ENCODE peak calls at places on chromosomes 13 and 19, in six cellular contexts. One of them, this sample, is unnamed. For H3K9me3 and H3K27me3, the result is how much of the 10 kb centered on the place peaks cover.

GRCh38 chr13:65292488-65292901 is 1937.6 kb downstream of the PCDH9 start:
- DNase-seq in uterus: no peak
- DNase-seq in hepatocyte: peak
- DNase-seq in K562: no peak
- DNase-seq in HepG2: no peak
- DNase-seq in fibroblast of lung: peak
- DNase-seq in this sample: no peak

GRCh38 chr13:23699271-23699670 is 129.1 kb downstream of the TNFRSF19 start:
- DNase-seq in fibroblast of lung: no peak
- DNase-seq in hepatocyte: no peak
- DNase-seq in HepG2: no peak
- DNase-seq in K562: no peak
- DNase-seq in uterus: no peak
- DNase-seq in this sample: no peak

GRCh38 chr13:44172411-44172810 is 201.2 kb upstream of the SERP2 start:
- DNase-seq in HepG2: no peak
- DNase-seq in hepatocyte: no peak
- DNase-seq in uterus: no peak
- DNase-seq in K562: no peak
- DNase-seq in fibroblast of lung: no peak
- DNase-seq in this sample: no peak

GRCh38 chr13:73542446-73542845 is 483.6 kb downstream of the KLF5 start:
- DNase-seq in uterus: no peak
- DNase-seq in hepatocyte: no peak
- DNase-seq in K562: no peak
- DNase-seq in HepG2: no peak
- DNase-seq in fibroblast of lung: no peak
- DNase-seq in this sample: no peak

GRCh38 chr13:112510002-112510780 is 77.8 kb downstream of the TUBGCP3 start:
- DNase-seq in HepG2: peak
- DNase-seq in hepatocyte: peak
- DNase-seq in K562: peak
- DNase-seq in uterus: no peak
- DNase-seq in fibroblast of lung: peak
- DNase-seq in this sample: peak

GRCh38 chr19:18167975-18168645 is 5.5 kb upstream of the IFI30 start:
- DNase-seq in K562: peak
- DNase-seq in uterus: no peak
- DNase-seq in fibroblast of lung: no peak
- DNase-seq in HepG2: no peak
- DNase-seq in hepatocyte: peak
- DNase-seq in this sample: no peak

GRCh38 chr19:19171821-19172532 is 1.9 kb upstream of the MEF2B start:
- DNase-seq in HepG2: peak
- DNase-seq in fibroblast of lung: peak
- DNase-seq in uterus: no peak
- DNase-seq in hepatocyte: peak
- DNase-seq in K562: peak
- DNase-seq in this sample: no peak

GRCh38 chr13:107574517-107575215 is 640.7 kb downstream of the LIG4 start:
- DNase-seq in hepatocyte: no peak
- DNase-seq in uterus: no peak
- DNase-seq in fibroblast of lung: peak
- DNase-seq in HepG2: no peak
- DNase-seq in K562: no peak
- DNase-seq in this sample: no peak

GRCh38 chr13:40146063-40146462 is 490.6 kb downstream of the COG6 start:
- DNase-seq in fibroblast of lung: no peak
- DNase-seq in K562: no peak
- DNase-seq in HepG2: no peak
- DNase-seq in hepatocyte: no peak
- DNase-seq in uterus: no peak
- DNase-seq in this sample: no peak

GRCh38 chr19:38656171-38656981 is 8.9 kb downstream of the ACTN4 start:
- DNase-seq in K562: no peak
- DNase-seq in hepatocyte: no peak
- DNase-seq in fibroblast of lung: peak
- DNase-seq in HepG2: peak
- DNase-seq in uterus: no peak
- DNase-seq in this sample: no peak

GRCh38 chr19:3034194-3034844 is 5.2 kb upstream of the TLE2 start:
- DNase-seq in HepG2: no peak
- DNase-seq in hepatocyte: peak
- DNase-seq in uterus: no peak
- DNase-seq in fibroblast of lung: peak
- DNase-seq in K562: peak
- DNase-seq in this sample: no peak

GRCh38 chr13:98508280-98509074 is 68.4 kb downstream of the STK24 start:
- DNase-seq in HepG2: peak
- DNase-seq in hepatocyte: no peak
- DNase-seq in uterus: no peak
- DNase-seq in fibroblast of lung: peak
- DNase-seq in K562: no peak
- DNase-seq in this sample: no peak

GRCh38 chr19:30696514-30696913 is 324.3 kb downstream of the ZNF536 start:
- DNase-seq in hepatocyte: peak
- DNase-seq in K562: peak
- DNase-seq in HepG2: no peak
- DNase-seq in uterus: no peak
- DNase-seq in fibroblast of lung: no peak
- DNase-seq in this sample: peak

GRCh38 chr13:47175172-47175806 is 278.4 kb upstream of the HTR2A start:
- DNase-seq in uterus: no peak
- DNase-seq in fibroblast of lung: peak
- DNase-seq in hepatocyte: no peak
- DNase-seq in K562: no peak
- DNase-seq in HepG2: no peak
- DNase-seq in this sample: no peak

GRCh38 chr19:57949702-57950101 is 2.2 kb upstream of the ZNF256 start:
- DNase-seq in fibroblast of lung: no peak
- DNase-seq in uterus: no peak
- DNase-seq in hepatocyte: no peak
- DNase-seq in HepG2: no peak
- DNase-seq in K562: no peak
- DNase-seq in this sample: no peak

GRCh38 chr19:57949296-57949695 is 1.8 kb upstream of the ZNF256 start:
- DNase-seq in fibroblast of lung: no peak
- DNase-seq in uterus: no peak
- DNase-seq in hepatocyte: no peak
- DNase-seq in K562: no peak
- DNase-seq in HepG2: no peak
- DNase-seq in this sample: no peak

GRCh38 chr19:57954996-57955395 is 7.5 kb upstream of the ZNF256 start:
- DNase-seq in fibroblast of lung: no peak
- DNase-seq in hepatocyte: no peak
- DNase-seq in HepG2: no peak
- DNase-seq in K562: no peak
- DNase-seq in uterus: no peak
- DNase-seq in this sample: no peak
- H3K9me3 ChIP-seq in fibroblast of lung: under half
- H3K9me3 ChIP-seq in hepatocyte: under half
- H3K9me3 ChIP-seq in HepG2: half or more
- H3K9me3 ChIP-seq in K562: under half
- H3K9me3 ChIP-seq in uterus: under half
- H3K9me3 ChIP-seq in this sample: under half

GRCh38 chr19:5113101-5113557 is 144.2 kb downstream of the KDM4B start:
- DNase-seq in uterus: no peak
- DNase-seq in HepG2: no peak
- DNase-seq in hepatocyte: no peak
- DNase-seq in K562: no peak
- DNase-seq in fibroblast of lung: peak
- DNase-seq in this sample: no peak
- H3K27me3 ChIP-seq in uterus: under half
- H3K27me3 ChIP-seq in HepG2: under half
- H3K27me3 ChIP-seq in hepatocyte: under half
- H3K27me3 ChIP-seq in K562: under half
- H3K27me3 ChIP-seq in fibroblast of lung: under half
- H3K27me3 ChIP-seq in this sample: under half

DNA sequence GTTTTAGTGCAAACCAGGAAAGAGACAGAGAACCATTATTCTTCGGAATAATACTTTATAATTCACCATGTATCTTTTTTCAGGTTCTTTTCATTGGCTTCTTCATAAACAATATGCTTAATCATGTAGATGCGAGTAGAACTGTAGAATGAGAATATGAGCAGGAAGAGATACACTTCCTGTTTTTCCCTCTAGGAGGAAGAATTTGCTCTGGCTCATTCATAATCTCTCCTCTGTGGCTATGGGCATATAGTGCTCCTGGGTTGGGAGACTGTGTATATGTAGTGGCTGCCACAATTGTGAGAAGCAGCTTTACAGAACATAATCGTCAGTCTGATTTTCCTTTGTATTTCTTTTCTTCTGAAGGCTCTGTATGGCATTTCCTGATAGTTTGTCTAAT is 2.8 kb upstream of the DCLK1 start:
- DNase-seq in HepG2: no peak
- DNase-seq in uterus: no peak
- DNase-seq in hepatocyte: no peak
- DNase-seq in K562: no peak
- DNase-seq in fibroblast of lung: no peak
- DNase-seq in this sample: no peak
- TF ChIP-seq CTCF in HepG2: no peak
- TF ChIP-seq CTCF in uterus: no peak
- TF ChIP-seq CTCF in hepatocyte: no peak
- TF ChIP-seq CTCF in K562: no peak
- TF ChIP-seq CTCF in fibroblast of lung: no peak
- TF ChIP-seq CTCF in this sample: no peak

GRCh38 chr13:113960276-113960948 is 13.5 kb downstream of the C13orf46 start:
- DNase-seq in HepG2: no peak
- DNase-seq in uterus: no peak
- DNase-seq in K562: no peak
- DNase-seq in fibroblast of lung: no peak
- DNase-seq in hepatocyte: no peak
- DNase-seq in this sample: no peak

GRCh38 chr13:113958373-113958772 is 15.5 kb downstream of the C13orf46 start:
- DNase-seq in uterus: no peak
- DNase-seq in HepG2: no peak
- DNase-seq in fibroblast of lung: no peak
- DNase-seq in hepatocyte: no peak
- DNase-seq in K562: no peak
- DNase-seq in this sample: no peak

GRCh38 chr13:113962386-113962785 is 11.5 kb downstream of the C13orf46 start:
- DNase-seq in K562: no peak
- DNase-seq in HepG2: no peak
- DNase-seq in hepatocyte: no peak
- DNase-seq in uterus: no peak
- DNase-seq in fibroblast of lung: no peak
- DNase-seq in this sample: no peak

GRCh38 chr13:113956571-113956970 is 17.3 kb downstream of the C13orf46 start:
- DNase-seq in hepatocyte: no peak
- DNase-seq in fibroblast of lung: no peak
- DNase-seq in K562: no peak
- DNase-seq in HepG2: no peak
- DNase-seq in uterus: no peak
- DNase-seq in this sample: no peak

GRCh38 chr13:113959198-113959597 is 14.7 kb downstream of the C13orf46 start:
- DNase-seq in K562: peak
- DNase-seq in HepG2: no peak
- DNase-seq in hepatocyte: no peak
- DNase-seq in uterus: no peak
- DNase-seq in fibroblast of lung: no peak
- DNase-seq in this sample: no peak
- H3K9me3 ChIP-seq in K562: under half
- H3K9me3 ChIP-seq in HepG2: under half
- H3K9me3 ChIP-seq in hepatocyte: under half
- H3K9me3 ChIP-seq in uterus: under half
- H3K9me3 ChIP-seq in fibroblast of lung: under half
- H3K9me3 ChIP-seq in this sample: under half

GRCh38 chr19:12840091-12841079 is 2.1 kb downstream of the MAST1 start:
- DNase-seq in K562: peak
- DNase-seq in uterus: no peak
- DNase-seq in fibroblast of lung: peak
- DNase-seq in HepG2: no peak
- DNase-seq in hepatocyte: peak
- DNase-seq in this sample: peak
- H3K27me3 ChIP-seq in K562: under half
- H3K27me3 ChIP-seq in uterus: half or more
- H3K27me3 ChIP-seq in fibroblast of lung: half or more
- H3K27me3 ChIP-seq in HepG2: under half
- H3K27me3 ChIP-seq in hepatocyte: half or more
- H3K27me3 ChIP-seq in this sample: under half

DNA sequence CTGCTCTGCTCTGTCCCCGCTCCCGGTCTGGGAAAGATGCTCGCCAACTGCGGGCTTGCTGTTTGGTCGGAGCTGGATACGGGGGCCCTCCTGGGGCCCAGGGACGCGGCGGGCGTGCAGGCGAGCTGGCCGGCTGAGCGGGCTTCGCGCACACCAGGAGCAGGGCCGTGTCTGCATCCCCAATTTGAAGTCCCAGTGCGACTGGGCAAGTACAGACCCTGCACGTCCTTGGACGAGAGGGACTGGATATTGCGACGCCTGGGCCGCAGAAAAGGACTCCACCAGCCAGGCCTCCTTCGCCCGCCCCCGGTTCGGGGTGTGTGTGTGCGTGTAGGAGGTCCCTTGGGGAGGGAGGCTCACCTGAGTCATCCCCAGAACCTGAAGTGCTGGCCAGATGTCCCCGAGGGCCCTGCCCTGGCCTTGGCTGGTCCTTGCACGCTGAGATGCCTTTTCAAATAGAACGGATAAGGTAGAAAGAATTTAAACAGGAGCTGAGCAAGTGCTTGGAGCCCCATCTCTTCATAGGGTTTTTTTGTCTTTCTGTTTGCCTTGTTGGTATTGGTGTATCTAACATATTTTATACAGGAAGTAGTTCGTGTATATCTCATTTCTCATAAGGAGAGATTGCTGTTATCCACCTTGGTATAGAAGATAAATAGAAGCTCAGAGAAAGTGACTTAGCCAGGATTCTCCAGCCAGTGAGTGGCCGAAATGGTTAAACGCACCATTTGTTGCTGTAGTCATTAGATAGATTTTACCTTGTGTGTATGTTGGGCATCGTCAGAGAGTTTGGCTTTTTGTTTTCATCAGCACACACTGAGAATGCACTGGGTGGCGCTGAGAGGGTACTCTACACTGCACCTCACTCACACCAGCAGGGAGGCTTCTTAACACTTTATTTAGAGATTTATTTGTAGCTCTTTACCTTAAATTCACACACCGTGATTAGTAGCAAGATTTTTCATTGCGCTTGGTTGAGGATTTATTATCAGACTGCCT is 1.1 kb downstream of the NAXD start:
- DNase-seq in K562: peak
- DNase-seq in fibroblast of lung: peak
- DNase-seq in hepatocyte: peak
- DNase-seq in uterus: no peak
- DNase-seq in HepG2: peak
- DNase-seq in this sample: peak
- TF ChIP-seq CTCF in K562: peak
- TF ChIP-seq CTCF in fibroblast of lung: no peak
- TF ChIP-seq CTCF in hepatocyte: peak
- TF ChIP-seq CTCF in uterus: no peak
- TF ChIP-seq CTCF in HepG2: peak
- TF ChIP-seq CTCF in this sample: no peak

DNA sequence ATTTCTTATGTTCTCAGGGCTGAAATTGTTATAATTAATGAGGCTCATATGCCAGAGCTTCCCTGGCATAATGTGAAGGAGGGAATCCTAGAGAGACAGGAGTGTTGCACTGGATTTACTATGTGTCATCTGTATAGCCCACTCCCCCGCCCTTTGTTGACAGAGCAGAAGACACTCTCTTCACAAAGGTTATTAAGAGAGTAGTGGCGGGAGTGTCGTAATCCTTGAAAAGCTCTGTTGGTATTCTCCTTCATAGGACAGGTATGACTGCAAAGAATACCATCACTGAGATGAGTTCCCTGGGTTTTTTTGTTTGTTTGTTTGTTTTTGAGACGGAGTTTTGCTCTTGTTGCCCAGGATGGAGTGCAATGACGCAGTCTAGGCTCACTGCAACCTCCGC is 14.0 kb downstream of the ZNF121 start:
- DNase-seq in uterus: no peak
- DNase-seq in fibroblast of lung: no peak
- DNase-seq in K562: no peak
- DNase-seq in hepatocyte: no peak
- DNase-seq in HepG2: peak
- DNase-seq in this sample: no peak
- H3K9me3 ChIP-seq in uterus: under half
- H3K9me3 ChIP-seq in fibroblast of lung: under half
- H3K9me3 ChIP-seq in K562: half or more
- H3K9me3 ChIP-seq in hepatocyte: half or more
- H3K9me3 ChIP-seq in HepG2: under half
- H3K9me3 ChIP-seq in this sample: under half

This sample was measured in pancreas.